ENCODE peak calls at places on chromosomes 5 and 9, in four cellular contexts. One of them, this sample, is unnamed. For H3K9me3, the result is how much of the 10 kb centered on the place peaks cover.

GRCh38 chr9:134666801-134667200 is 25.2 kb downstream of the COL5A1 start:
- DNase-seq in tibial nerve: no peak
- DNase-seq in A549: no peak
- DNase-seq in hepatocyte: no peak
- DNase-seq in this sample: no peak

GRCh38 chr9:16640649-16641048 is 229.8 kb downstream of the BNC2 start:
- DNase-seq in tibial nerve: no peak
- DNase-seq in A549: peak
- DNase-seq in hepatocyte: no peak
- DNase-seq in this sample: no peak

GRCh38 chr5:135569755-135570452 is 8.9 kb downstream of the CXCL14 start:
- DNase-seq in tibial nerve: no peak
- DNase-seq in A549: peak
- DNase-seq in hepatocyte: peak
- DNase-seq in this sample: no peak

GRCh38 chr9:134532084-134532483 is 109.5 kb upstream of the COL5A1 start:
- DNase-seq in tibial nerve: no peak
- DNase-seq in A549: no peak
- DNase-seq in hepatocyte: no peak
- DNase-seq in this sample: no peak

GRCh38 chr9:36191696-36192095 is 975 bp downstream of the CLTA start:
- DNase-seq in tibial nerve: no peak
- DNase-seq in A549: no peak
- DNase-seq in hepatocyte: no peak
- DNase-seq in this sample: no peak

GRCh38 chr9:130283514-130284248 is 18.1 kb downstream of the HMCN2 start:
- DNase-seq in tibial nerve: no peak
- DNase-seq in A549: no peak
- DNase-seq in hepatocyte: no peak
- DNase-seq in this sample: no peak

GRCh38 chr9:105439428-105439827 is 8.4 kb upstream of the FSD1L start:
- DNase-seq in tibial nerve: no peak
- DNase-seq in A549: no peak
- DNase-seq in hepatocyte: no peak
- DNase-seq in this sample: no peak

GRCh38 chr9:124834586-124834985 is 18.7 kb upstream of the WDR38 start:
- DNase-seq in tibial nerve: no peak
- DNase-seq in A549: peak
- DNase-seq in hepatocyte: peak
- DNase-seq in this sample: no peak

GRCh38 chr5:152262667-152263066 is 142.4 kb downstream of the NMUR2 start:
- DNase-seq in tibial nerve: no peak
- DNase-seq in A549: no peak
- DNase-seq in hepatocyte: no peak
- DNase-seq in this sample: no peak

GRCh38 chr5:90421136-90421535 is 11.6 kb upstream of the CETN3 start:
- DNase-seq in tibial nerve: no peak
- DNase-seq in A549: peak
- DNase-seq in hepatocyte: peak
- DNase-seq in this sample: no peak

GRCh38 chr9:128503870-128504269 is 649 bp upstream of the GLE1 start:
- DNase-seq in tibial nerve: no peak
- DNase-seq in A549: no peak
- DNase-seq in hepatocyte: no peak
- DNase-seq in this sample: no peak

GRCh38 chr5:127608077-127608660 is 40.7 kb upstream of the CTXN3 start:
- DNase-seq in tibial nerve: no peak
- DNase-seq in A549: no peak
- DNase-seq in hepatocyte: no peak
- DNase-seq in this sample: no peak

GRCh38 chr5:164359931-164360290 is 854.5 kb downstream of the MAT2B start:
- DNase-seq in tibial nerve: no peak
- DNase-seq in A549: no peak
- DNase-seq in hepatocyte: no peak
- DNase-seq in this sample: no peak

GRCh38 chr5:41832430-41832829 is 37.8 kb downstream of the OXCT1 start:
- DNase-seq in tibial nerve: no peak
- DNase-seq in A549: no peak
- DNase-seq in hepatocyte: no peak
- DNase-seq in this sample: no peak

GRCh38 chr9:36940881-36941280 is 93.2 kb downstream of the PAX5 start:
- DNase-seq in tibial nerve: no peak
- DNase-seq in A549: no peak
- DNase-seq in hepatocyte: no peak
- DNase-seq in this sample: no peak

GRCh38 chr9:105510024-105510423 is 47.9 kb upstream of the FKTN start:
- DNase-seq in tibial nerve: no peak
- DNase-seq in A549: no peak
- DNase-seq in hepatocyte: no peak
- DNase-seq in this sample: no peak

GRCh38 chr9:98031935-98032334 is 24.6 kb upstream of the NANS start:
- DNase-seq in tibial nerve: no peak
- DNase-seq in A549: no peak
- DNase-seq in hepatocyte: no peak
- DNase-seq in this sample: no peak

GRCh38 chr5:132746592-132747063 is 598 bp upstream of the CCNI2 start:
- DNase-seq in tibial nerve: no peak
- DNase-seq in A549: peak
- DNase-seq in hepatocyte: peak
- DNase-seq in this sample: no peak

GRCh38 chr9:70510157-70510770 is 95.8 kb upstream of the KLF9 start:
- DNase-seq in tibial nerve: no peak
- DNase-seq in A549: peak
- DNase-seq in hepatocyte: peak
- DNase-seq in this sample: no peak

GRCh38 chr9:93606187-93606586 is 29.8 kb downstream of the PHF2 start:
- DNase-seq in tibial nerve: no peak
- DNase-seq in A549: no peak
- DNase-seq in hepatocyte: no peak
- DNase-seq in this sample: no peak
- H3K9me3 ChIP-seq in tibial nerve: half or more
- H3K9me3 ChIP-seq in A549: under half
- H3K9me3 ChIP-seq in hepatocyte: under half
- H3K9me3 ChIP-seq in this sample: under half

GRCh38 chr5:89343666-89344065 is 460.7 kb upstream of the MEF2C start:
- DNase-seq in tibial nerve: no peak
- DNase-seq in A549: no peak
- DNase-seq in hepatocyte: no peak
- DNase-seq in this sample: no peak
- H3K27ac ChIP-seq in tibial nerve: no peak
- H3K27ac ChIP-seq in A549: no peak
- H3K27ac ChIP-seq in hepatocyte: no peak
- H3K27ac ChIP-seq in this sample: no peak

DNA sequence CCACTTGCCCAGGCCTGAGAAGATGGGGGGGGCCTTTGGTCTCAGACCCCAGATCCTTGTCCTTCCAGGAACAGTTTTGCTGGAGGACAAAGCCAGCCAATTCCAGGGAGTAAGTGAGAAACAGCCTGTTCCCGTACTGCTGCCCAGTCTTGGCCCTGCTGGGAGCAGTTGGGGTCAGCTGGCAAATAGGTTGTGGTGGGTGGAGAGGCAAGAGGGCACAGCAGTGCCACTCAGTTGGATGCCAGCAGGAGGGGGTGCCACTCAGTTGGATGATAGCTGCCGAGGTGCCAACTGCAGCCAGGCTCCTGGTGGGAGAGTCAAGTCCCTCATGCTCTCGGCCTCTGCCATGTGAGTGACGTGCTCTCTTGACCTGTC is 136.9 kb downstream of the RGS3 start:
- DNase-seq in tibial nerve: no peak
- DNase-seq in A549: no peak
- DNase-seq in hepatocyte: no peak
- DNase-seq in this sample: no peak
- TF ChIP-seq CTCF in tibial nerve: no peak
- TF ChIP-seq CTCF in A549: no peak
- TF ChIP-seq CTCF in hepatocyte: no peak
- TF ChIP-seq CTCF in this sample: no peak

GRCh38 chr5:73729329-73729728 is 103.3 kb downstream of the ARHGEF28 start:
- DNase-seq in tibial nerve: no peak
- DNase-seq in A549: peak
- DNase-seq in hepatocyte: no peak
- DNase-seq in this sample: no peak
- H3K9me3 ChIP-seq in tibial nerve: under half
- H3K9me3 ChIP-seq in A549: under half
- H3K9me3 ChIP-seq in hepatocyte: under half
- H3K9me3 ChIP-seq in this sample: under half